ENCODE peak calls at places on chromosomes 4 and X, in ten cellular contexts. A is nephron progenitor cell; G is astrocyte; N is T follicular helper cell; K is substantia nigra; C is AG08395; S is GM03348; Q is germinal center; U is activated T-helper 1 cell treated with anti-CD3 and anti-CD28 coated beads, Interleukin-2, amount 50 U/mL, for 16 hours; E is NCI-H1092 treated with DMSO at 0.1 percent for 48 hours. T is an unnamed sample.

GRCh38 chrX:23884427-23885024 is 23.2 kb downstream of the APOO start:
- DNase-seq in A (no peak), G (no peak), N (no peak), K (no peak), C (no peak), S (peak; percentile 10), Q (no peak), U (no peak), E (no peak), T (no peak)

GRCh38 chr4:119564106-119564505 is 64.5 kb downstream of the PDE5A start:
- DNase-seq in A (no peak), G (no peak), N (no peak), K (no peak), C (no peak), S (no peak), Q (no peak), U (no peak), E (no peak), T (no peak)

GRCh38 chr4:162894387-162894786 is 272.3 kb downstream of the NAF1 start:
- DNase-seq in A (no peak), G (no peak), N (no peak), K (no peak), C (no peak), S (no peak), Q (no peak), U (no peak), E (no peak), T (no peak)

GRCh38 chrX:42941671-42942070 is 163.7 kb upstream of the PPP1R2C start:
- DNase-seq in A (no peak), G (no peak), N (no peak), K (no peak), C (no peak), S (no peak), Q (no peak), U (no peak), E (no peak), T (no peak)

GRCh38 chr4:165738571-165738970 is 134.5 kb upstream of the TLL1 start:
- DNase-seq in A (no peak), G (peak; percentile 17), N (no peak), K (no peak), C (no peak), S (no peak), Q (no peak), U (no peak), E (no peak), T (no peak)

GRCh38 chr4:1356181-1356998 is 9.4 kb downstream of the UVSSA start:
- DNase-seq in A (peak; percentile 81), G (peak; percentile 12), N (peak; percentile 27), K (peak; percentile 65), C (peak; percentile 69), S (peak; percentile 85), Q (peak; percentile 47), U (no peak), E (peak; percentile 9), T (peak; percentile 42)

GRCh38 chrX:153378607-153379006 is 22.5 kb downstream of the PNMA6E start:
- DNase-seq in A (no peak), G (no peak), N (no peak), K (no peak), C (no peak), S (no peak), Q (no peak), U (no peak), E (no peak), T (no peak)

GRCh38 chrX:13091111-13091765 is 46.8 kb upstream of the FAM9C start:
- DNase-seq in A (no peak), G (no peak), N (no peak), K (no peak), C (no peak), S (no peak), Q (no peak), U (no peak), E (no peak), T (no peak)

GRCh38 chr4:153362184-153362583 is 17.7 kb downstream of the MND1 start:
- DNase-seq in A (no peak), G (no peak), N (no peak), K (no peak), C (no peak), S (no peak), Q (no peak), U (no peak), E (no peak), T (no peak)

GRCh38 chr4:139617702-139618490 is 47.7 kb upstream of the MGST2 start:
- DNase-seq in A (no peak), G (no peak), N (no peak), K (no peak), C (no peak), S (peak; percentile 19), Q (no peak), U (no peak), E (no peak), T (no peak)

GRCh38 chr4:133045288-133045687 is 103.8 kb upstream of the PCDH10 start:
- DNase-seq in A (no peak), G (no peak), N (no peak), K (no peak), C (no peak), S (no peak), Q (no peak), U (no peak), E (no peak), T (no peak)

GRCh38 chrX:23959781-23960180 is 52.0 kb downstream of the CXorf58 start:
- DNase-seq in A (no peak), G (no peak), N (no peak), K (no peak), C (no peak), S (no peak), Q (no peak), U (no peak), E (no peak), T (no peak)

GRCh38 chr4:3340038-3340702 is 47.3 kb downstream of the RGS12 start:
- DNase-seq in A (no peak), G (no peak), N (no peak), K (no peak), C (no peak), S (no peak), Q (no peak), U (no peak), E (no peak), T (no peak)

GRCh38 chr4:74109116-74109791 is 10.3 kb upstream of the CXCL2 start:
- DNase-seq in A (peak; percentile 4), G (peak; percentile 98), N (no peak), K (no peak), C (peak; percentile 88), S (peak; percentile 70), Q (no peak), U (no peak), E (no peak), T (no peak)

GRCh38 chr4:139887962-139888735 is 222.5 kb downstream of the MGST2 start:
- DNase-seq in A (no peak), G (no peak), N (no peak), K (no peak), C (no peak), S (no peak), Q (peak; percentile 57), U (no peak), E (peak; percentile 72), T (no peak)

GRCh38 chr4:26074672-26075071 is 160.7 kb downstream of the SMIM20 start:
- DNase-seq in A (no peak), G (no peak), N (no peak), K (no peak), C (no peak), S (no peak), Q (peak; percentile 75), U (no peak), E (no peak), T (no peak)